ENCODE peak calls at places on chromosomes 7 and 10, in four cellular contexts. One of them, this sample, is unnamed.

GRCh38 chr7:21450076-21450475 is 22.2 kb downstream of the SP4 start:
- DNase-seq in iPS-NIHi11: no peak
- DNase-seq in NCI-H1105: no peak
- DNase-seq in SK-N-DZ: no peak
- DNase-seq in this sample: no peak

GRCh38 chr7:77680266-77680665 is 16.0 kb upstream of the RSBN1L start:
- DNase-seq in iPS-NIHi11: no peak
- DNase-seq in NCI-H1105: no peak
- DNase-seq in SK-N-DZ: no peak
- DNase-seq in this sample: no peak

GRCh38 chr7:137287651-137288258 is 55.8 kb downstream of the PTN start:
- DNase-seq in iPS-NIHi11: no peak
- DNase-seq in NCI-H1105: no peak
- DNase-seq in SK-N-DZ: no peak
- DNase-seq in this sample: no peak

GRCh38 chr7:27134392-27134791 is 3.8 kb upstream of the HOXA4 start:
- DNase-seq in iPS-NIHi11: no peak
- DNase-seq in NCI-H1105: no peak
- DNase-seq in SK-N-DZ: no peak
- DNase-seq in this sample: no peak

GRCh38 chr10:91756286-91756685 is 41.9 kb upstream of the TNKS2 start:
- DNase-seq in iPS-NIHi11: no peak
- DNase-seq in NCI-H1105: no peak
- DNase-seq in SK-N-DZ: no peak
- DNase-seq in this sample: no peak

GRCh38 chr10:103327906-103328305 is 23.0 kb downstream of the PCGF6 start:
- DNase-seq in iPS-NIHi11: no peak
- DNase-seq in NCI-H1105: no peak
- DNase-seq in SK-N-DZ: no peak
- DNase-seq in this sample: no peak

GRCh38 chr10:86423739-86424138 is 57.1 kb upstream of the GRID1 start:
- DNase-seq in iPS-NIHi11: peak
- DNase-seq in NCI-H1105: no peak
- DNase-seq in SK-N-DZ: no peak
- DNase-seq in this sample: peak

GRCh38 chr10:5902511-5903274 is 12.7 kb downstream of the FBH1 start:
- DNase-seq in iPS-NIHi11: no peak
- DNase-seq in NCI-H1105: no peak
- DNase-seq in SK-N-DZ: no peak
- DNase-seq in this sample: no peak

GRCh38 chr7:142938611-142939010 is 673 bp upstream of the LLCFC1 start:
- DNase-seq in iPS-NIHi11: no peak
- DNase-seq in NCI-H1105: no peak
- DNase-seq in SK-N-DZ: no peak
- DNase-seq in this sample: no peak

GRCh38 chr10:60914676-60915075 is 29.3 kb downstream of the RHOBTB1 start:
- DNase-seq in iPS-NIHi11: no peak
- DNase-seq in NCI-H1105: no peak
- DNase-seq in SK-N-DZ: no peak
- DNase-seq in this sample: no peak

GRCh38 chr10:117472872-117473271 is 69.7 kb upstream of the EMX2 start:
- DNase-seq in iPS-NIHi11: no peak
- DNase-seq in NCI-H1105: no peak
- DNase-seq in SK-N-DZ: no peak
- DNase-seq in this sample: no peak

GRCh38 chr7:143492043-143492471 is 14.4 kb downstream of the TAS2R41 start:
- DNase-seq in iPS-NIHi11: no peak
- DNase-seq in NCI-H1105: no peak
- DNase-seq in SK-N-DZ: no peak
- DNase-seq in this sample: no peak

GRCh38 chr7:107857541-107857912 is 33.5 kb upstream of the DLD start:
- DNase-seq in iPS-NIHi11: no peak
- DNase-seq in NCI-H1105: no peak
- DNase-seq in SK-N-DZ: no peak
- DNase-seq in this sample: no peak

This sample was measured in H7.